ENCODE peak calls at places on chromosome 10, in eight cellular contexts. One of them, this sample, is unnamed.

GRCh38 chr10:113630929-113631533 is 32.8 kb downstream of the NRAP start:
- DNase-seq in astrocyte of the cerebellum: no peak
- DNase-seq in CD4-positive, alpha-beta T cell: no peak
- DNase-seq in cardiac fibroblast: no peak
- DNase-seq in lower leg skin: no peak
- DNase-seq in colonic mucosa: no peak
- DNase-seq in nephron progenitor cell: no peak
- DNase-seq in omental fat pad: no peak
- DNase-seq in this sample: no peak

GRCh38 chr10:97378933-97379921 is 21.9 kb downstream of the RRP12 start:
- DNase-seq in astrocyte of the cerebellum: no peak
- DNase-seq in CD4-positive, alpha-beta T cell: no peak
- DNase-seq in cardiac fibroblast: no peak
- DNase-seq in lower leg skin: no peak
- DNase-seq in colonic mucosa: no peak
- DNase-seq in nephron progenitor cell: no peak
- DNase-seq in omental fat pad: no peak
- DNase-seq in this sample: no peak

GRCh38 chr10:48414778-48415177 is 108.3 kb downstream of the MAPK8 start:
- DNase-seq in astrocyte of the cerebellum: no peak
- DNase-seq in CD4-positive, alpha-beta T cell: no peak
- DNase-seq in cardiac fibroblast: peak
- DNase-seq in lower leg skin: no peak
- DNase-seq in colonic mucosa: no peak
- DNase-seq in nephron progenitor cell: no peak
- DNase-seq in omental fat pad: no peak
- DNase-seq in this sample: no peak

GRCh38 chr10:98267894-98268693 is at the start of gene LOXL4:
- DNase-seq in astrocyte of the cerebellum: no peak
- DNase-seq in CD4-positive, alpha-beta T cell: no peak
- DNase-seq in cardiac fibroblast: peak
- DNase-seq in lower leg skin: peak
- DNase-seq in colonic mucosa: no peak
- DNase-seq in nephron progenitor cell: peak
- DNase-seq in omental fat pad: no peak
- DNase-seq in this sample: no peak

GRCh38 chr10:124088944-124089343 is 4.5 kb downstream of the CHST15 start:
- DNase-seq in astrocyte of the cerebellum: no peak
- DNase-seq in CD4-positive, alpha-beta T cell: no peak
- DNase-seq in cardiac fibroblast: no peak
- DNase-seq in lower leg skin: no peak
- DNase-seq in colonic mucosa: no peak
- DNase-seq in nephron progenitor cell: no peak
- DNase-seq in omental fat pad: no peak
- DNase-seq in this sample: no peak

GRCh38 chr10:68053553-68053952 is 21.5 kb downstream of the HERC4 start:
- DNase-seq in astrocyte of the cerebellum: no peak
- DNase-seq in CD4-positive, alpha-beta T cell: no peak
- DNase-seq in cardiac fibroblast: peak
- DNase-seq in lower leg skin: no peak
- DNase-seq in colonic mucosa: no peak
- DNase-seq in nephron progenitor cell: no peak
- DNase-seq in omental fat pad: no peak
- DNase-seq in this sample: no peak

GRCh38 chr10:102485093-102485785 is 17.3 kb downstream of the ACTR1A start:
- DNase-seq in astrocyte of the cerebellum: no peak
- DNase-seq in CD4-positive, alpha-beta T cell: no peak
- DNase-seq in cardiac fibroblast: no peak
- DNase-seq in lower leg skin: no peak
- DNase-seq in colonic mucosa: no peak
- DNase-seq in nephron progenitor cell: no peak
- DNase-seq in omental fat pad: no peak
- DNase-seq in this sample: no peak

GRCh38 chr10:76779163-76779820 is 858.3 kb downstream of the KCNMA1 start:
- DNase-seq in astrocyte of the cerebellum: peak
- DNase-seq in CD4-positive, alpha-beta T cell: no peak
- DNase-seq in cardiac fibroblast: peak
- DNase-seq in lower leg skin: no peak
- DNase-seq in colonic mucosa: no peak
- DNase-seq in nephron progenitor cell: no peak
- DNase-seq in omental fat pad: no peak
- DNase-seq in this sample: no peak

GRCh38 chr10:3014968-3015367 is 52.4 kb upstream of the PFKP start:
- DNase-seq in astrocyte of the cerebellum: no peak
- DNase-seq in CD4-positive, alpha-beta T cell: no peak
- DNase-seq in cardiac fibroblast: no peak
- DNase-seq in lower leg skin: no peak
- DNase-seq in colonic mucosa: peak
- DNase-seq in nephron progenitor cell: no peak
- DNase-seq in omental fat pad: no peak
- DNase-seq in this sample: no peak

GRCh38 chr10:98469532-98469931 is 22.8 kb upstream of the HPS1 start:
- DNase-seq in astrocyte of the cerebellum: no peak
- DNase-seq in CD4-positive, alpha-beta T cell: no peak
- DNase-seq in cardiac fibroblast: no peak
- DNase-seq in lower leg skin: no peak
- DNase-seq in colonic mucosa: no peak
- DNase-seq in nephron progenitor cell: no peak
- DNase-seq in omental fat pad: no peak
- DNase-seq in this sample: no peak

GRCh38 chr10:27457261-27457945 is 46.7 kb upstream of the RAB18 start:
- DNase-seq in astrocyte of the cerebellum: no peak
- DNase-seq in CD4-positive, alpha-beta T cell: no peak
- DNase-seq in cardiac fibroblast: no peak
- DNase-seq in lower leg skin: no peak
- DNase-seq in colonic mucosa: no peak
- DNase-seq in nephron progenitor cell: no peak
- DNase-seq in omental fat pad: no peak
- DNase-seq in this sample: no peak

GRCh38 chr10:35140126-35140525 is 13.5 kb downstream of the CREM start:
- DNase-seq in astrocyte of the cerebellum: no peak
- DNase-seq in CD4-positive, alpha-beta T cell: no peak
- DNase-seq in cardiac fibroblast: no peak
- DNase-seq in lower leg skin: no peak
- DNase-seq in colonic mucosa: no peak
- DNase-seq in nephron progenitor cell: no peak
- DNase-seq in omental fat pad: no peak
- DNase-seq in this sample: no peak

GRCh38 chr10:86168256-86168655 is 198.3 kb downstream of the GRID1 start:
- DNase-seq in astrocyte of the cerebellum: no peak
- DNase-seq in CD4-positive, alpha-beta T cell: no peak
- DNase-seq in cardiac fibroblast: no peak
- DNase-seq in lower leg skin: no peak
- DNase-seq in colonic mucosa: no peak
- DNase-seq in nephron progenitor cell: no peak
- DNase-seq in omental fat pad: no peak
- DNase-seq in this sample: no peak

GRCh38 chr10:84908491-84908890 is 580.1 kb downstream of the CCSER2 start:
- DNase-seq in astrocyte of the cerebellum: no peak
- DNase-seq in CD4-positive, alpha-beta T cell: no peak
- DNase-seq in cardiac fibroblast: no peak
- DNase-seq in lower leg skin: no peak
- DNase-seq in colonic mucosa: no peak
- DNase-seq in nephron progenitor cell: no peak
- DNase-seq in omental fat pad: no peak
- DNase-seq in this sample: no peak

GRCh38 chr10:51214207-51214896 is 140.1 kb downstream of the PRKG1 start:
- DNase-seq in astrocyte of the cerebellum: no peak
- DNase-seq in CD4-positive, alpha-beta T cell: no peak
- DNase-seq in cardiac fibroblast: no peak
- DNase-seq in lower leg skin: no peak
- DNase-seq in colonic mucosa: no peak
- DNase-seq in nephron progenitor cell: no peak
- DNase-seq in omental fat pad: no peak
- DNase-seq in this sample: no peak

GRCh38 chr10:71064413-71065118 is 147.8 kb upstream of the UNC5B start:
- DNase-seq in astrocyte of the cerebellum: no peak
- DNase-seq in CD4-positive, alpha-beta T cell: no peak
- DNase-seq in cardiac fibroblast: no peak
- DNase-seq in lower leg skin: no peak
- DNase-seq in colonic mucosa: no peak
- DNase-seq in nephron progenitor cell: no peak
- DNase-seq in omental fat pad: no peak
- DNase-seq in this sample: no peak

DNA sequence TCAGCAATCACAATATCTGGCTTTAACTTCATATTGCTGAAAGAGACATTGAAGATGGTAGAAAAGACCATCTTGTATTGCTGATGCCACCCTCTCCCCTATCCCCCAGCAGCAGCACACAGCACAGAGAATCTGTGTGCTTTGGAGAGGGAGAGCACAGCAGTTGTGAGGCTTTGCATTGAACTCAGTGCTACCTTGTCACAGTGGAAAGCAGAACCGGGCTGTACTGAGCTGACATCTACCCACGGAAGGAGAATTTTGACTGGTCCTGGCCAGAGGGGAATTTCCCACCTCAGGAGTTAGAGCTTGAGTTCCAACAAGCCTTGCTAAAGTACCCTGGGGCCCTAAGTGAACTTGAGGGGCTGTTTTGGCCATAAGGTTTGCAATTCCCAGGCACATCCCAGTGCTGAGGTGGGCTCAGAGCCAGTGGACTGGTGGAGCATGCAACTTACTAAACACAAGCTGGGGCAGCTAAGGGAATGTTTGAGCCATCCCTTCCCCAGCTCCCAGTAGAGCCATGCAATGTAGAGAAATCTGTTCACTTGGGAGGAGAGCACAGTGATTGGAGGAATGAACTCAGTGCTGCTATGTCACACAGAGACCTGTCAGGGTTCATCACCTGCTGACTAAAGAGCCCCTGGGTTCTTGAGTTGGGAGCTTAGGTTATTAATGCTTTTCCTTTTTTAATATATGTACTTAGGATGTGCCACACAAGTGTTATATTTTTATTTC is 62.1 kb downstream of the OR13A1 start:
- DNase-seq in astrocyte of the cerebellum: no peak
- DNase-seq in CD4-positive, alpha-beta T cell: no peak
- DNase-seq in cardiac fibroblast: no peak
- DNase-seq in lower leg skin: no peak
- DNase-seq in colonic mucosa: no peak
- DNase-seq in nephron progenitor cell: no peak
- DNase-seq in omental fat pad: no peak
- DNase-seq in this sample: no peak
- TF ChIP-seq CTCF in astrocyte of the cerebellum: no peak
- TF ChIP-seq CTCF in CD4-positive, alpha-beta T cell: no peak
- TF ChIP-seq CTCF in cardiac fibroblast: no peak
- TF ChIP-seq CTCF in lower leg skin: no peak
- TF ChIP-seq CTCF in colonic mucosa: no peak
- TF ChIP-seq CTCF in nephron progenitor cell: no peak
- TF ChIP-seq CTCF in omental fat pad: no peak
- TF ChIP-seq CTCF in this sample: no peak

DNA sequence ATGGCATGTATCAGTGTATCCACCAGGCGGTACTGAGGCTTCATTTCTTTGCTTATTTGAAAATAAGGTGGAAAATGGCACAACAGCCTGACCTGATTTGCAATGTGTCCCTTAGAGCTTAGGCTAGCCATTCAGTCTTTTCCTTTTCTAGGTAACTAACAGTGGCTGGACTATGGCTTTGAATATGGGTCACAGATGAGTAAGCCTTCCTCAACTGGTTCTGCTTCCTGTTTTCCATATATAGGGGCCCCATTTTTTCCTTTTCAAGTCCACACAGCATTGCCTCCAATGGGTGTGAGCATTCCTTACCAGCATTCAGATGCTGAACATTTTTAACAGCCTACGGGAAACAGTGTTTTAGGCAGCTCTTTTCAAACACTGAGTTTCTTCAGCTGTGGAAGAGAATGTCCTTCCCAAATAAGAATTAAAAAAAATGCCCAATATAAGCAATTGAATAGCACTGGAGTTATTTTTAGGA is 3.9 kb upstream of the ITGB1 start:
- DNase-seq in astrocyte of the cerebellum: no peak
- DNase-seq in CD4-positive, alpha-beta T cell: no peak
- DNase-seq in cardiac fibroblast: peak
- DNase-seq in lower leg skin: no peak
- DNase-seq in colonic mucosa: no peak
- DNase-seq in nephron progenitor cell: no peak
- DNase-seq in omental fat pad: no peak
- DNase-seq in this sample: no peak
- TF ChIP-seq CTCF in astrocyte of the cerebellum: no peak
- TF ChIP-seq CTCF in CD4-positive, alpha-beta T cell: no peak
- TF ChIP-seq CTCF in cardiac fibroblast: peak
- TF ChIP-seq CTCF in lower leg skin: no peak
- TF ChIP-seq CTCF in colonic mucosa: no peak
- TF ChIP-seq CTCF in nephron progenitor cell: no peak
- TF ChIP-seq CTCF in omental fat pad: no peak
- TF ChIP-seq CTCF in this sample: no peak

DNA sequence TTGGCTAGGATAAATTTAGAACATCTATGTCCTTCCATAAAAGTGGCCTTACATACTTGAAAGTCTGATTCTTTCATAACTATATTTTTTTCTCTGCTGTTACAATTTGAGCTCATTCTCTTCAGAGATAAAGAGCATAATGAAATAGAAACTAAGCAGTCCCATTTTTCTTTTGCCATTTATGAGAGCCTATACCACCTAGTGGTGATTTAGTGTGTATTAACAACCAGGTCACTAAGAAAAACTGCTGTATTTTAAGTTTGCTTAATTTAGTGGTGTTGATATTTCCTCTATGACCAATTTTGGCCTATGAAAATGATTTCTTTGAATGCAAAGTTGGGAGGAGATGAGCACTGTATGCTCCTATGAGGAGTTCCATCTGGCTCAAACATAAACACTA is 88.7 kb upstream of the ZWINT start:
- DNase-seq in astrocyte of the cerebellum: no peak
- DNase-seq in CD4-positive, alpha-beta T cell: no peak
- DNase-seq in cardiac fibroblast: no peak
- DNase-seq in lower leg skin: no peak
- DNase-seq in colonic mucosa: no peak
- DNase-seq in nephron progenitor cell: no peak
- DNase-seq in omental fat pad: no peak
- DNase-seq in this sample: no peak
- TF ChIP-seq CTCF in astrocyte of the cerebellum: no peak
- TF ChIP-seq CTCF in CD4-positive, alpha-beta T cell: no peak
- TF ChIP-seq CTCF in cardiac fibroblast: no peak
- TF ChIP-seq CTCF in lower leg skin: no peak
- TF ChIP-seq CTCF in colonic mucosa: no peak
- TF ChIP-seq CTCF in nephron progenitor cell: no peak
- TF ChIP-seq CTCF in omental fat pad: no peak
- TF ChIP-seq CTCF in this sample: no peak

GRCh38 chr10:94076325-94076841 is 82.7 kb downstream of the PLCE1 start:
- DNase-seq in astrocyte of the cerebellum: peak
- DNase-seq in CD4-positive, alpha-beta T cell: no peak
- DNase-seq in cardiac fibroblast: peak
- DNase-seq in lower leg skin: no peak
- DNase-seq in colonic mucosa: peak
- DNase-seq in nephron progenitor cell: no peak
- DNase-seq in omental fat pad: no peak
- DNase-seq in this sample: no peak
- TF ChIP-seq CTCF in astrocyte of the cerebellum: peak
- TF ChIP-seq CTCF in CD4-positive, alpha-beta T cell: no peak
- TF ChIP-seq CTCF in cardiac fibroblast: peak
- TF ChIP-seq CTCF in lower leg skin: no peak
- TF ChIP-seq CTCF in colonic mucosa: no peak
- TF ChIP-seq CTCF in nephron progenitor cell: no peak
- TF ChIP-seq CTCF in omental fat pad: no peak
- TF ChIP-seq CTCF in this sample: peak